ENCODE peak calls at places on chromosomes 16 and 17, in seven cellular contexts. Y, Z, J, B, U, N and Q are unnamed samples. For H3K4me1, H3K36me3 and H3K9me3, the result is how much of the 10 kb centered on the place peaks cover.

GRCh38 chr17:38908676-38909181 is 16.7 kb upstream of the LASP1NB start:
- DNase-seq in Y (no peak), Z (peak), J (no peak), B (no peak), U (peak), N (no peak), Q (no peak)

GRCh38 chr17:17926840-17927449 is 45.3 kb downstream of the TOM1L2 start:
- DNase-seq in Y (no peak), Z (no peak), J (no peak), B (no peak), U (no peak), N (no peak), Q (no peak)

GRCh38 chr16:88701541-88702363 is 4.5 kb downstream of the RNF166 start:
- DNase-seq in Y (no peak), Z (no peak), J (peak), B (no peak), U (no peak), N (no peak), Q (no peak)

GRCh38 chr16:51994597-51994996 is 552.3 kb downstream of the TOX3 start:
- DNase-seq in Y (no peak), Z (no peak), J (peak), B (no peak), U (no peak), N (no peak), Q (no peak)

GRCh38 chr17:1647802-1648581 is 1.7 kb downstream of the RILP start:
- DNase-seq in Y (no peak), Z (peak), J (peak), B (no peak), U (no peak), N (no peak), Q (no peak)

GRCh38 chr16:56753410-56753809 is 23.5 kb downstream of the NUP93 start:
- DNase-seq in Y (no peak), Z (no peak), J (no peak), B (no peak), U (no peak), N (no peak), Q (no peak)

GRCh38 chr16:53094013-53094630 is 39.3 kb downstream of the CHD9 start:
- DNase-seq in Y (peak), Z (peak), J (peak), B (peak), U (peak), N (no peak), Q (peak)

GRCh38 chr17:9809409-9809808 is 12.5 kb downstream of the GSG1L2 start:
- DNase-seq in Y (no peak), Z (no peak), J (no peak), B (no peak), U (no peak), N (no peak), Q (no peak)

GRCh38 chr16:50121721-50122445 is 31.2 kb upstream of the TENT4B start:
- DNase-seq in Y (no peak), Z (no peak), J (no peak), B (no peak), U (no peak), N (no peak), Q (no peak)

GRCh38 chr16:25014500-25015147 is 545 bp downstream of the ARHGAP17 start:
- DNase-seq in Y (peak), Z (peak), J (peak), B (peak), U (peak), N (peak), Q (no peak)

GRCh38 chr16:3074860-3075545 is 9.6 kb downstream of the IL32 start:
- DNase-seq in Y (peak), Z (no peak), J (no peak), B (no peak), U (no peak), N (no peak), Q (peak)

GRCh38 chr17:41651625-41652460 is 27.5 kb upstream of the KRT17 start:
- DNase-seq in Y (no peak), Z (peak), J (no peak), B (no peak), U (no peak), N (no peak), Q (no peak)

GRCh38 chr16:77585852-77586251 is 136.5 kb upstream of the NUDT7 start:
- DNase-seq in Y (no peak), Z (no peak), J (no peak), B (no peak), U (no peak), N (no peak), Q (no peak)

GRCh38 chr17:46190763-46191162 is 2.5 kb downstream of the KANSL1 start:
- DNase-seq in Y (no peak), Z (no peak), J (no peak), B (no peak), U (no peak), N (no peak), Q (no peak)

GRCh38 chr17:30299000-30299399 is 7.3 kb upstream of the BLMH start:
- DNase-seq in Y (no peak), Z (no peak), J (no peak), B (no peak), U (no peak), N (no peak), Q (no peak)

GRCh38 chr17:12790806-12791148 is 1.5 kb downstream of the ARHGAP44 start:
- DNase-seq in Y (no peak), Z (no peak), J (no peak), B (no peak), U (no peak), N (no peak), Q (no peak)

GRCh38 chr17:9174779-9175574 is 153.7 kb downstream of the NTN1 start:
- DNase-seq in Y (no peak), Z (no peak), J (peak), B (no peak), U (no peak), N (no peak), Q (no peak)

GRCh38 chr17:70552982-70553334 is 383.6 kb downstream of the KCNJ2 start:
- DNase-seq in Y (no peak), Z (no peak), J (no peak), B (no peak), U (no peak), N (no peak), Q (no peak)

GRCh38 chr17:50830994-50831393 is 4.4 kb upstream of the WFIKKN2 start:
- DNase-seq in Y (no peak), Z (no peak), J (no peak), B (no peak), U (peak), N (no peak), Q (no peak)

GRCh38 chr17:47895254-47895855 is 681 bp upstream of the SP2 start:
- DNase-seq in Y (peak), Z (no peak), J (no peak), B (no peak), U (no peak), N (no peak), Q (no peak)

GRCh38 chr16:81608515-81609209 is 164.1 kb downstream of the CMIP start:
- DNase-seq in Y (no peak), Z (no peak), J (no peak), B (no peak), U (no peak), N (no peak), Q (no peak)

GRCh38 chr17:21382560-21383495 is 6.7 kb downstream of the KCNJ12 start:
- DNase-seq in Y (no peak), Z (no peak), J (no peak), B (no peak), U (no peak), N (no peak), Q (no peak)

GRCh38 chr16:89892635-89893034 is 19.2 kb downstream of the TCF25 start:
- DNase-seq in Y (no peak), Z (no peak), J (no peak), B (no peak), U (no peak), N (no peak), Q (no peak)

GRCh38 chr17:18946536-18946935 is 5.4 kb upstream of the SLC5A10 start:
- DNase-seq in Y (no peak), Z (no peak), J (no peak), B (no peak), U (no peak), N (peak), Q (no peak)

GRCh38 chr17:9291912-9292562 is 270.7 kb downstream of the NTN1 start:
- DNase-seq in Y (no peak), Z (peak), J (peak), B (peak), U (peak), N (peak), Q (no peak)

GRCh38 chr17:77356109-77356689 is 215.4 kb downstream of the SEC14L1 start:
- DNase-seq in Y (no peak), Z (peak), J (no peak), B (no peak), U (peak), N (no peak), Q (no peak)

GRCh38 chr16:26360867-26361266 is 669.1 kb downstream of the HS3ST4 start:
- DNase-seq in Y (no peak), Z (no peak), J (no peak), B (no peak), U (no peak), N (no peak), Q (no peak)

GRCh38 chr17:4433515-4434031 is at the start of gene SPNS3:
- DNase-seq in Y (peak), Z (no peak), J (no peak), B (no peak), U (no peak), N (no peak), Q (no peak)

GRCh38 chr17:16516594-16517018 is 24.6 kb upstream of the LRRC75A start:
- DNase-seq in Y (no peak), Z (peak), J (peak), B (peak), U (no peak), N (peak), Q (no peak)

GRCh38 chr16:85627835-85628556 is 14.9 kb downstream of the GSE1 start:
- DNase-seq in Y (no peak), Z (no peak), J (peak), B (no peak), U (no peak), N (no peak), Q (no peak)

GRCh38 chr17:8393470-8394231 is 4.0 kb downstream of the RNF222 start:
- DNase-seq in Y (no peak), Z (no peak), J (no peak), B (no peak), U (no peak), N (no peak), Q (no peak)

GRCh38 chr16:79402920-79403319 is 197.6 kb downstream of the MAF start:
- DNase-seq in Y (no peak), Z (no peak), J (no peak), B (no peak), U (no peak), N (no peak), Q (no peak)

GRCh38 chr16:86578056-86578455 is 293 bp upstream of the FOXL1 start:
- DNase-seq in Y (no peak), Z (no peak), J (no peak), B (no peak), U (no peak), N (no peak), Q (no peak)

DNA sequence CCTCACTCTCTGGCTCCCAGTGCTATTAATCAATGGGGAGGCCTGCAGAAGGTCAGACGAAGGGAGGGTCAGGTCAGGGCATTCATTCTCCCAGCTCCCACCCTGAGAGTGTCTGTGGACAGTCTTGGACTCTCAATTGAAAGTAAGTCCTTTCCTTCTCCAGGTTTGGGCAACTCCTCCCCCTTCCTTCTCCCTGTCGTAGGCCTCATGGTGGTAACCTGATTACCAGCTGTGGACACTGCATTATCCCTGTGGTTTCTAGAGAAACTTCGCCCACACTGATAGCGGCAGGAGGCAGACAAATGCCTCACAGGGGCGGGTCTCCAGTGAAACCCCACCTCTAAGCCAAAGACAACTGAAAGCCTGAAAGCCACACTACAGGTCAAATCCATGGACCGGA is 57.7 kb upstream of the SLC25A19 start:
- DNase-seq in Y (no peak), Z (no peak), J (no peak), B (peak), U (no peak), N (peak), Q (no peak)
- H3K4me1 ChIP-seq in Y (half or more), Z (under half), J (half or more), B (half or more), U (under half), N (under half), Q (half or more)

GRCh38 chr16:68643847-68644246 is 1.3 kb upstream of the CDH3 start:
- DNase-seq in Y (no peak), Z (peak), J (no peak), B (no peak), U (no peak), N (no peak), Q (no peak)

GRCh38 chr16:68644715-68645493 is at the start of gene CDH3:
- DNase-seq in Y (no peak), Z (peak), J (no peak), B (no peak), U (no peak), N (peak), Q (no peak)

GRCh38 chr16:68643227-68643626 is 1.9 kb upstream of the CDH3 start:
- DNase-seq in Y (no peak), Z (peak), J (no peak), B (no peak), U (no peak), N (no peak), Q (no peak)

GRCh38 chr16:68645494-68646388 is 631 bp downstream of the CDH3 start:
- DNase-seq in Y (no peak), Z (peak), J (no peak), B (no peak), U (no peak), N (peak), Q (no peak)

DNA sequence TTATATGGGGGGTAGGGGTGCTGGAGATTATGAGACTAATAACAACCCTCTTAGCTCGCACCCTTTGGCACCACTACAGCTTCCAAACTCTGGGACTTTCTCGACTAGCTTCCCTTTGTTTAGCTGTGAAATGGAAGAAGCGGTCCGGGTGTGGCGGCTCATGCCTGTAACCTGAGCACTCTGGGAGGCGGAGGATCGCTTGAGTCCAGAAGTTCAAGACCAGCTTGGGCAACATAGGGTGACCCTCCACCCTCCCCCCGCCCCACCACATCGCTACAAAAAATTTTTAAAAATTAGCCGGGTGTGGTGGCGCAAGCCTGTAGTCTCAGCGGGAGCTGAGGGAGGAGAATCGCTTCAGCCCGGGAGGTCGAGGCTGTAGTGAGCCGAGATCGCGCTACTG is 807 bp upstream of the CDH3 start:
- DNase-seq in Y (no peak), Z (peak), J (no peak), B (no peak), U (no peak), N (peak), Q (no peak)
- H3K36me3 ChIP-seq in Y (under half), Z (under half), J (under half), B (under half), U (under half), N (under half), Q (under half)

GRCh38 chr16:35201151-35201550 is 1741.7 kb downstream of the TP53TG3F start:
- DNase-seq in Y (no peak), Z (no peak), J (no peak), B (no peak), U (no peak), N (no peak), Q (no peak)
- H3K9me3 ChIP-seq in Y (under half), Z (under half), J (under half), B (under half), U (under half), N (under half), Q (under half)

DNA sequence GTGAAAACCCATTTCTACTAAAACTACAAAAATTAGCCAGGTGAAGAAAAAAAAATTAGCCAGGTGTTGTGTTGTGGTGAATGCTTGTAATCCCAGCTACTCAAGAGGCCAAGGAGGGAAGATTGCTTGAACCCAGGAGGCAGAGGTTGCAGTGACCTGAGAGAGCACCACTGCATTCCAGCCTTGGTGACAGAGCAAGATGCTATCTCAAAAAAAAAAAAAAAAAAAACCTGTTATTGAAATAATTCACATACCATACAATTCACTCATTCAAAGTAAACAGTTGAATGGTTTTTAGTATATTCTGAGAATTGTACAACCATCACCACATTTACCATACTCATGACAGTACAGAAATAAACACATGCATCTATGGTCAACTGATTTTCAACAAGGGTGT is 31.0 kb downstream of the ZNRF1 start:
- DNase-seq in Y (no peak), Z (no peak), J (no peak), B (no peak), U (no peak), N (no peak), Q (no peak)
- H3K4me1 ChIP-seq in Y (under half), Z (under half), J (under half), B (under half), U (under half), N (under half), Q (under half)

DNA sequence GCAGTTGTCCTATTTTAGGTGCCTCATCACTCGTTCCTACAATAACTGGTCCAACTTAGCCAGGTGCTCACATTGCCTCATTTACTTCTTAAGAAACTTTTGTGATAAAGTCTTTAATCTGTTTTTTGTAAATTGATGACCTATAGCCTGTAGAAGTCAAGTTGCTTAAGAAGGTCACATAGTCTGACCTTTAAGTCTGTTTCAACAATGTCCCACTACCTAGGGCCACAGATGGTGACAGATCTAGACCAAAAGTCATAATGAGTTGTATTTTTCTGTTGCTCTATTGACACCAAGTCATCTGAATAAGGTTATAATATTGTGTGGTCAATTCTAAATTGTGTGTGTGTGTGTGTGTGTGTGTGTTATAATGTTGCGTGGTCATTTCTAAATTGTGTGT is 45.1 kb downstream of the ABCA9 start:
- DNase-seq in Y (no peak), Z (no peak), J (no peak), B (no peak), U (no peak), N (no peak), Q (no peak)
- H3K36me3 ChIP-seq in Y (under half), Z (under half), J (under half), B (under half), U (under half), N (under half), Q (under half)